ENCODE peak calls at places on chromosomes 6 and 20, in six cellular contexts. One of them, this sample, is unnamed.
A peak's percentile ranks its signal among the peaks of the same experiment; 100 is the strongest.

GRCh38 chr20:1423625-1424106 is 30.8 kb upstream of the FKBP1A start:
- DNase-seq in heart left ventricle: no peak
- DNase-seq in pancreas: no peak
- DNase-seq in IMR-90: peak; percentile 69
- DNase-seq in epithelial cell of esophagus: peak; percentile 84
- DNase-seq in foreskin fibroblast: peak; percentile 68
- DNase-seq in this sample: no peak

GRCh38 chr6:10441004-10441654 is 26.3 kb upstream of the TFAP2A start:
- DNase-seq in foreskin fibroblast: peak; percentile 90
- DNase-seq in pancreas: no peak
- DNase-seq in epithelial cell of esophagus: peak; percentile 99
- DNase-seq in IMR-90: peak; percentile 87
- DNase-seq in heart left ventricle: no peak
- DNase-seq in this sample: peak; percentile 96

GRCh38 chr20:3651204-3651970 is 11.8 kb downstream of the GFRA4 start:
- DNase-seq in heart left ventricle: no peak
- DNase-seq in IMR-90: no peak
- DNase-seq in foreskin fibroblast: no peak
- DNase-seq in pancreas: no peak
- DNase-seq in epithelial cell of esophagus: no peak
- DNase-seq in this sample: no peak

GRCh38 chr6:44161997-44162338 is 3.3 kb downstream of the CAPN11 start:
- DNase-seq in pancreas: no peak
- DNase-seq in heart left ventricle: no peak
- DNase-seq in epithelial cell of esophagus: peak; percentile 76
- DNase-seq in foreskin fibroblast: peak; percentile 69
- DNase-seq in IMR-90: peak; percentile 67
- DNase-seq in this sample: no peak

GRCh38 chr20:49570161-49570827 is 2.4 kb upstream of the PTGIS start:
- DNase-seq in heart left ventricle: no peak
- DNase-seq in IMR-90: no peak
- DNase-seq in pancreas: no peak
- DNase-seq in epithelial cell of esophagus: no peak
- DNase-seq in foreskin fibroblast: no peak
- DNase-seq in this sample: no peak

GRCh38 chr6:29887330-29887818 is 55.0 kb upstream of the HLA-A start:
- DNase-seq in heart left ventricle: peak; percentile 30
- DNase-seq in pancreas: no peak
- DNase-seq in epithelial cell of esophagus: peak; percentile 33
- DNase-seq in foreskin fibroblast: peak; percentile 42
- DNase-seq in IMR-90: peak; percentile 11
- DNase-seq in this sample: no peak

GRCh38 chr6:170371588-170371987 is 65.0 kb downstream of the FAM120B start:
- DNase-seq in pancreas: no peak
- DNase-seq in epithelial cell of esophagus: no peak
- DNase-seq in IMR-90: peak; percentile 5
- DNase-seq in heart left ventricle: no peak
- DNase-seq in foreskin fibroblast: no peak
- DNase-seq in this sample: no peak

GRCh38 chr6:168154263-168154917 is 75.4 kb upstream of the FRMD1 start:
- DNase-seq in heart left ventricle: no peak
- DNase-seq in foreskin fibroblast: no peak
- DNase-seq in pancreas: no peak
- DNase-seq in epithelial cell of esophagus: no peak
- DNase-seq in IMR-90: no peak
- DNase-seq in this sample: no peak

GRCh38 chr6:150076196-150076893 is 7.4 kb upstream of the ULBP3 start:
- DNase-seq in heart left ventricle: no peak
- DNase-seq in IMR-90: no peak
- DNase-seq in epithelial cell of esophagus: peak; percentile 16
- DNase-seq in pancreas: no peak
- DNase-seq in foreskin fibroblast: peak; percentile 19
- DNase-seq in this sample: no peak

GRCh38 chr6:156219973-156220372 is 557.2 kb upstream of the ARID1B start:
- DNase-seq in epithelial cell of esophagus: no peak
- DNase-seq in pancreas: no peak
- DNase-seq in heart left ventricle: no peak
- DNase-seq in IMR-90: no peak
- DNase-seq in foreskin fibroblast: no peak
- DNase-seq in this sample: no peak

GRCh38 chr6:145705561-145705960 is 29.8 kb downstream of the EPM2A start:
- DNase-seq in epithelial cell of esophagus: peak; percentile 50
- DNase-seq in pancreas: no peak
- DNase-seq in IMR-90: peak; percentile 78
- DNase-seq in heart left ventricle: no peak
- DNase-seq in foreskin fibroblast: peak; percentile 53
- DNase-seq in this sample: peak; percentile 14

GRCh38 chr6:138787138-138787537 is 8.7 kb upstream of the ECT2L start:
- DNase-seq in IMR-90: no peak
- DNase-seq in foreskin fibroblast: no peak
- DNase-seq in heart left ventricle: no peak
- DNase-seq in epithelial cell of esophagus: no peak
- DNase-seq in pancreas: no peak
- DNase-seq in this sample: no peak

GRCh38 chr20:45014671-45015415 is 48.5 kb downstream of the STK4 start:
- DNase-seq in heart left ventricle: no peak
- DNase-seq in IMR-90: peak; percentile 12
- DNase-seq in epithelial cell of esophagus: peak; percentile 79
- DNase-seq in foreskin fibroblast: peak; percentile 62
- DNase-seq in pancreas: no peak
- DNase-seq in this sample: no peak

GRCh38 chr6:143336446-143337152 is 113.9 kb downstream of the ADAT2 start:
- DNase-seq in epithelial cell of esophagus: peak; percentile 58
- DNase-seq in IMR-90: peak; percentile 69
- DNase-seq in heart left ventricle: no peak
- DNase-seq in foreskin fibroblast: peak; percentile 80
- DNase-seq in pancreas: no peak
- DNase-seq in this sample: no peak

GRCh38 chr6:143335865-143336264 is 114.6 kb downstream of the ADAT2 start:
- DNase-seq in foreskin fibroblast: no peak
- DNase-seq in IMR-90: no peak
- DNase-seq in heart left ventricle: no peak
- DNase-seq in pancreas: no peak
- DNase-seq in epithelial cell of esophagus: peak; percentile 77
- DNase-seq in this sample: no peak

GRCh38 chr6:143339223-143339622 is 111.3 kb downstream of the ADAT2 start:
- DNase-seq in heart left ventricle: no peak
- DNase-seq in IMR-90: no peak
- DNase-seq in foreskin fibroblast: peak; percentile 44
- DNase-seq in epithelial cell of esophagus: peak; percentile 93
- DNase-seq in pancreas: no peak
- DNase-seq in this sample: no peak

GRCh38 chr6:143333749-143334520 is 116.6 kb downstream of the ADAT2 start:
- DNase-seq in epithelial cell of esophagus: peak; percentile 72
- DNase-seq in IMR-90: no peak
- DNase-seq in foreskin fibroblast: no peak
- DNase-seq in heart left ventricle: no peak
- DNase-seq in pancreas: no peak
- DNase-seq in this sample: no peak

DNA sequence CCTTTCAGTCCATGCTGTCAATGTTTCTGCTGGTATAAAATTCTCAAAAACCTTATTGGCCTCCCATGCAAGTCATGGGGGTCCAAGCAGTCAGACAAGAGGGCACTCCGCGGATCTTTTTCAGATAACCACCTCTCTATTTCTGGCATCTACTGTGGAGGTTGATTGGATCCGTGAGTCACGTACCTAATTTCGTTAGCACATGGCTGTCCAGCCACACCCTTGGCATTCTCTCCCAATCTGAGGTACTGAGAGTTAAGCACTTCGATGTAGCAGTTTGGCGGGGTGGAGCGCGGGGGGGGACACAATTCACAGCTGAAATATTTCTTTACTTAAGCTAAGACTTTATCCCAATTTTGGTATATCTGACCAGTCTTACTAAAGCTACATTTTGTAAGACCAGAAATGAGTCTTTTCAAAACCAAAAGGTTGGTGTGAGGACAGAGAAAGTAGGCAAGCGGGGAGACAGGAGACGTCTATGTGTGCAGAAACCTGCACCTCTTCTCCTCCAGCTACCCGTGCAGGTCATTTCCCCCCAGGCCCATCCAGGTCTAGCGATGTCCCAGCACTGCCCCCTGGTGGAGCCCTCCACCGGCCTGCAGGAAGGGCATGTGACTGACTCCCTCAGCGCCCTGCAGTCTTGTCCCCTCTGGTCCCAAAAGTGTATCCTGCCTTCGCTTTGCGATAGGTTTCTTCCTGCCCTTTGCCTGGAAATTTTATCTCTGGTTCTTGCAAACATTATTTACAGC is 113.1 kb downstream of the ADAT2 start:
- DNase-seq in IMR-90: peak; percentile 8
- DNase-seq in pancreas: peak; percentile 48
- DNase-seq in foreskin fibroblast: peak; percentile 17
- DNase-seq in heart left ventricle: peak; percentile 25
- DNase-seq in epithelial cell of esophagus: peak; percentile 49
- DNase-seq in this sample: no peak
- TF ChIP-seq CTCF in IMR-90: peak; percentile 33
- TF ChIP-seq CTCF in pancreas: peak; percentile 22
- TF ChIP-seq CTCF in foreskin fibroblast: peak; percentile 21
- TF ChIP-seq CTCF in heart left ventricle: peak; percentile 40
- TF ChIP-seq CTCF in epithelial cell of esophagus: peak; percentile 43
- TF ChIP-seq CTCF in this sample: peak; percentile 41

GRCh38 chr6:132872923-132873322 is 58.6 kb downstream of the RPS12 start:
- DNase-seq in pancreas: no peak
- DNase-seq in foreskin fibroblast: no peak
- DNase-seq in epithelial cell of esophagus: no peak
- DNase-seq in IMR-90: no peak
- DNase-seq in heart left ventricle: no peak
- DNase-seq in this sample: no peak

GRCh38 chr6:132865364-132865763 is 51.0 kb downstream of the RPS12 start:
- DNase-seq in IMR-90: no peak
- DNase-seq in foreskin fibroblast: no peak
- DNase-seq in pancreas: no peak
- DNase-seq in heart left ventricle: no peak
- DNase-seq in epithelial cell of esophagus: no peak
- DNase-seq in this sample: no peak

GRCh38 chr6:132863895-132864294 is 49.5 kb downstream of the RPS12 start:
- DNase-seq in foreskin fibroblast: no peak
- DNase-seq in heart left ventricle: no peak
- DNase-seq in pancreas: no peak
- DNase-seq in IMR-90: no peak
- DNase-seq in epithelial cell of esophagus: no peak
- DNase-seq in this sample: no peak

GRCh38 chr6:132867055-132867454 is 52.7 kb downstream of the RPS12 start:
- DNase-seq in foreskin fibroblast: peak; percentile 2
- DNase-seq in pancreas: no peak
- DNase-seq in heart left ventricle: no peak
- DNase-seq in epithelial cell of esophagus: no peak
- DNase-seq in IMR-90: peak; percentile 15
- DNase-seq in this sample: no peak

DNA sequence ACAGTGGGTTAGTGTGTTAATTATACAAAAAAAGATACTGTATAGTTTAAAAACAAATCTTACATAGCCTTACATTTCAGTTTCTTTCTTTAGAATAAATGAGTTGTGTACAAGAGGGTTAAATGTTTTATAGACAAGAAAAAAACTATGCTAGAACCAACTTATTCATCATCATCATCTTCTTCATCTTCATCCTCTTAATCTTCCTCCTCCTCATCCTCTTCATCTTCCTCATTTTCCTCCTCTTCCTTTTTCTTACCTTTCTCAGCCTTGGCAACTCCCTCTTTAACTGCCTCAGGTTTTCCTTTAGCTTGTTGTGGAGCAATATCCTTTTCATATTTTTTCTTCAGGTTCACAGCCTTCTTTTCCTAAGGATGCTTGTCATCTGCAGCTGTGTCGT is 53.7 kb downstream of the RPS12 start:
- DNase-seq in pancreas: no peak
- DNase-seq in foreskin fibroblast: no peak
- DNase-seq in heart left ventricle: no peak
- DNase-seq in epithelial cell of esophagus: no peak
- DNase-seq in IMR-90: no peak
- DNase-seq in this sample: no peak
- H3K4me3 ChIP-seq in pancreas: no peak overlapping the region
- H3K4me3 ChIP-seq in foreskin fibroblast: no peak overlapping the region
- H3K4me3 ChIP-seq in heart left ventricle: no peak overlapping the region
- H3K4me3 ChIP-seq in epithelial cell of esophagus: no peak overlapping the region
- H3K4me3 ChIP-seq in IMR-90: no peak overlapping the region
- H3K4me3 ChIP-seq in this sample: no peak overlapping the region

DNA sequence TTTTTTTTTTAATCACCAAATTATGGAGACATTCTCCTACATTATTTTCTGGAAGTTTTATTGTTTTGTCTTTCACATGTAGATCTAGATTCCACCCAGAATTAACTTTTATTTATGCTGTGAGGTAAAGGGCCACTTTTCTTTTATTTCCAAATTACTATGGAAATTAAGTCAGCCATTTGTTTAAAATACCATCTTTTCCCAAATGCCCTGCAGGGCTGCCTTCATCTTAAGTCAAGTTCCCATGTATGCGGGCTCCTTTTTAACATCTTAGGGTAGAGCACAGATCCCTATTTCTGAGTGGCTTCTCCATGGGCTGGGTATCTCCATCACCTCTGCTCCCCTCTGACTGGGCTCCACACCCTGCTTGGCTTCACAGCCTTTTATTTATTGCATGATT is 348.4 kb downstream of the SOX4 start:
- DNase-seq in foreskin fibroblast: no peak
- DNase-seq in epithelial cell of esophagus: no peak
- DNase-seq in pancreas: no peak
- DNase-seq in IMR-90: no peak
- DNase-seq in heart left ventricle: no peak
- DNase-seq in this sample: no peak
- TF ChIP-seq CTCF in foreskin fibroblast: no peak
- TF ChIP-seq CTCF in epithelial cell of esophagus: no peak
- TF ChIP-seq CTCF in pancreas: no peak
- TF ChIP-seq CTCF in IMR-90: no peak
- TF ChIP-seq CTCF in heart left ventricle: no peak
- TF ChIP-seq CTCF in this sample: no peak

GRCh38 chr20:5156670-5157448 is 30.1 kb downstream of the CDS2 start:
- DNase-seq in heart left ventricle: no peak
- DNase-seq in IMR-90: peak; percentile 74
- DNase-seq in pancreas: no peak
- DNase-seq in foreskin fibroblast: peak; percentile 67
- DNase-seq in epithelial cell of esophagus: no peak
- DNase-seq in this sample: no peak

GRCh38 chr20:5153152-5153467 is 26.3 kb downstream of the CDS2 start:
- DNase-seq in epithelial cell of esophagus: no peak
- DNase-seq in foreskin fibroblast: no peak
- DNase-seq in IMR-90: no peak
- DNase-seq in pancreas: no peak
- DNase-seq in heart left ventricle: no peak
- DNase-seq in this sample: no peak

GRCh38 chr20:5150226-5151076 is 23.6 kb downstream of the CDS2 start:
- DNase-seq in pancreas: no peak
- DNase-seq in IMR-90: peak; percentile 58
- DNase-seq in foreskin fibroblast: peak; percentile 52
- DNase-seq in epithelial cell of esophagus: no peak
- DNase-seq in heart left ventricle: no peak
- DNase-seq in this sample: no peak

GRCh38 chr20:5153612-5154542 is 27.1 kb downstream of the CDS2 start:
- DNase-seq in pancreas: no peak
- DNase-seq in foreskin fibroblast: no peak
- DNase-seq in IMR-90: peak; percentile 41
- DNase-seq in epithelial cell of esophagus: peak; percentile 90
- DNase-seq in heart left ventricle: no peak
- DNase-seq in this sample: no peak

DNA sequence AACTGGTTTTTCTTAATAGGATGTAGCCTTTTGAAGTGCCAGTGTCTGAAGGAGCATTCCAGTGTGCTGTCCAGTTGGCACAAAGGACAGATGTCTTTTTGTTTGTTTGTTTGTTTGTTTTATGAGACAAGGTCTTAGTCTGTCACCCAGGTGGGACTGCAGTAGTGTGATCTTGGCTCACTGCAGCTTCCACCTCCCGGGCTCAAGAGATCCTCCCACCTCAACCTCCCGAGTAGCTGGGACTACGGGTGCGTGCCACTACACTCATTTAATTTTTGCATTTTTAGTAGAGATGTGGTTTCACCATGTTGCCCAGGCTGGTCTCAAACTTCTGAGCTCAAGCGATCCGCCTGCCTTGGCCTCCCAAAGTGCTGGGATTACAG is 27.7 kb downstream of the CDS2 start:
- DNase-seq in foreskin fibroblast: no peak
- DNase-seq in IMR-90: no peak
- DNase-seq in pancreas: no peak
- DNase-seq in heart left ventricle: no peak
- DNase-seq in epithelial cell of esophagus: no peak
- DNase-seq in this sample: no peak
- H3K4me3 ChIP-seq in foreskin fibroblast: no peak overlapping the region
- H3K4me3 ChIP-seq in IMR-90: no peak overlapping the region
- H3K4me3 ChIP-seq in pancreas: no peak overlapping the region
- H3K4me3 ChIP-seq in heart left ventricle: no peak overlapping the region
- H3K4me3 ChIP-seq in epithelial cell of esophagus: no peak overlapping the region
- H3K4me3 ChIP-seq in this sample: no peak overlapping the region